ENCODE peak calls at places on chromosomes 13 and 19, in five cellular contexts. Q, B, S, J and R are unnamed samples.
A peak's percentile ranks its signal among the peaks of the same experiment; 100 is the strongest.

GRCh38 chr19:23762884-23763711 is 4.4 kb upstream of the ZNF681 start:
- DNase-seq in Q (peak; percentile 84), S (peak; percentile 56), J (peak; percentile 41), B (peak; percentile 86), R (peak; percentile 93)

GRCh38 chr13:42561752-42562467 is 12.0 kb upstream of the TNFSF11 start:
- DNase-seq in Q (no peak), J (no peak), S (no peak), B (peak; percentile 42), R (no peak)

GRCh38 chr13:19960673-19961015 is 2.1 kb downstream of the ZMYM2 start:
- DNase-seq in J (no peak), B (no peak), S (peak; percentile 20), Q (no peak), R (no peak)

GRCh38 chr19:39405930-39406655 is 554 bp upstream of the ZFP36 start:
- DNase-seq in Q (peak; percentile 78), S (peak; percentile 67), B (no peak), J (no peak), R (peak; percentile 83)

GRCh38 chr13:75550159-75550567 is 572 bp downstream of the UCHL3 start:
- DNase-seq in Q (no peak), J (no peak), B (peak; percentile 75), S (peak; percentile 91), R (peak; percentile 74)

GRCh38 chr13:92807343-92807742 is 419.3 kb upstream of the GPC6 start:
- DNase-seq in J (no peak), S (no peak), Q (no peak), B (no peak), R (no peak)

GRCh38 chr19:19528721-19529490 is at the start of gene YJEFN3:
- DNase-seq in J (no peak), S (peak; percentile 30), B (no peak), Q (no peak), R (peak; percentile 74)

GRCh38 chr13:57641071-57641470 is 9.5 kb downstream of the PCDH17 start:
- DNase-seq in S (no peak), J (no peak), Q (no peak), B (no peak), R (no peak)

GRCh38 chr19:42389899-42390298 is at the start of gene CNFN:
- DNase-seq in S (no peak), Q (no peak), B (no peak), J (no peak), R (no peak)

GRCh38 chr13:66886248-66886647 is 343.9 kb downstream of the PCDH9 start:
- DNase-seq in Q (no peak), B (no peak), S (no peak), J (no peak), R (no peak)

GRCh38 chr13:73702419-73703071 is 431.7 kb downstream of the KLF12 start:
- DNase-seq in B (peak; percentile 45), J (no peak), Q (peak; percentile 21), S (no peak), R (no peak)

GRCh38 chr19:29616541-29616940 is 10.5 kb downstream of the POP4 start:
- DNase-seq in S (no peak), Q (no peak), B (no peak), J (no peak), R (no peak)

GRCh38 chr13:32581177-32581786 is 5.0 kb upstream of the PDS5B start:
- DNase-seq in J (no peak), S (peak; percentile 67), B (peak; percentile 44), Q (no peak), R (no peak)

GRCh38 chr19:9834302-9834725 is 804 bp upstream of the PIN1 start:
- DNase-seq in B (no peak), J (no peak), S (no peak), Q (no peak), R (no peak)

GRCh38 chr19:21148681-21149080 is 6.8 kb downstream of the ZNF431 start:
- DNase-seq in Q (no peak), B (no peak), S (no peak), J (no peak), R (no peak)

GRCh38 chr19:21151460-21151859 is 9.6 kb downstream of the ZNF431 start:
- DNase-seq in Q (no peak), B (no peak), S (no peak), J (no peak), R (no peak)

GRCh38 chr19:21147540-21147939 is 5.7 kb downstream of the ZNF431 start:
- DNase-seq in J (no peak), S (peak; percentile 38), Q (no peak), B (no peak), R (no peak)

GRCh38 chr19:21149877-21150276 is 8.0 kb downstream of the ZNF431 start:
- DNase-seq in S (no peak), Q (no peak), J (no peak), B (no peak), R (no peak)
- H3K36me3 ChIP-seq in S (peaks cover 26% of the 10 kb centered on the region), Q (peaks cover 24% of the 10 kb centered on the region), J (peaks cover 37% of the 10 kb centered on the region), B (peaks cover 83% of the 10 kb centered on the region), R (no peaks in the 10 kb centered on the region)

GRCh38 chr19:44961821-44962220 is 6.6 kb downstream of the CLPTM1 start:
- DNase-seq in J (no peak), Q (no peak), B (no peak), S (no peak), R (no peak)
- H3K36me3 ChIP-seq in J (peaks cover 48% of the 10 kb centered on the region), Q (peaks cover 37% of the 10 kb centered on the region), B (peaks cover 14% of the 10 kb centered on the region), S (peaks cover 10% of the 10 kb centered on the region), R (no peaks in the 10 kb centered on the region)

GRCh38 chr19:35011737-35012682 is 11.9 kb downstream of the GRAMD1A start:
- DNase-seq in B (no peak), S (no peak), J (no peak), Q (no peak), R (no peak)

GRCh38 chr19:35008891-35009341 is 8.8 kb downstream of the GRAMD1A start:
- DNase-seq in B (no peak), S (no peak), Q (no peak), J (no peak), R (no peak)

GRCh38 chr19:35009424-35010415 is 9.6 kb downstream of the GRAMD1A start:
- DNase-seq in B (no peak), S (no peak), Q (no peak), J (no peak), R (no peak)

GRCh38 chr19:35013047-35013819 is 13.1 kb downstream of the GRAMD1A start:
- DNase-seq in Q (peak; percentile 73), B (peak; percentile 36), S (peak; percentile 65), J (no peak), R (peak; percentile 79)

DNA sequence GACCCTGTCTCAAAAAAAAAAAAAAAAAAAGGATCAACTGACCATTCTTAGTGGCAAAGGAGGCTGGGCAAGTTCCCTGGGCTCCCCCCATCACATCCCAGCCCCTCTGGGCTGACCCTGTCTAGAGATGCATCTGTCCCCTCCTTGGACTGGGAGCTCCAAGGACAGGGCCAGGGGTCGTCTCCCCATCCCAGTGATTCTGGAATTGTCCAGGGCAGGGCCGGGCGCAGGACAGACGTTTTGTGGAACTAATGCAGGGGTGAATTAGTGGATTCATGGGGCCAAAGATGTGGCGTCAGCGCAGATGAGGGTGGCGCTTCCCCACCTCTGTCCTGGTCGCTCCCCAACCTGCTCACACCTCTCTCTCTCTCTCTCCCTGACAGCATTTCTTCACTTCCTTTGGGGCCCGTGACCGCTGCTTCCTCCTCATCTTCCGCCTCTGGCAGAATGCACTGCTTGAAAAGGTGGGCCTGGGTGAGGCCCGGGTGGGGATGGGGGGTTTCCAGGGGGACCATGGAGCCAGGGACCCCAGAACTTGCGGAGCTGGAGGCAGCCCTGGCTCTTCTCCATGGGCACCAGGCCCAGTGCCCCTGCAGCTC is 11.1 kb downstream of the GRAMD1A start:
- DNase-seq in J (no peak), B (no peak), Q (no peak), S (no peak), R (no peak)
- H3K36me3 ChIP-seq in J (peaks cover 57% of the 10 kb centered on the region), B (no peaks in the 10 kb centered on the region), Q (peaks cover 43% of the 10 kb centered on the region), S (no peaks in the 10 kb centered on the region), R (no peaks in the 10 kb centered on the region)

DNA sequence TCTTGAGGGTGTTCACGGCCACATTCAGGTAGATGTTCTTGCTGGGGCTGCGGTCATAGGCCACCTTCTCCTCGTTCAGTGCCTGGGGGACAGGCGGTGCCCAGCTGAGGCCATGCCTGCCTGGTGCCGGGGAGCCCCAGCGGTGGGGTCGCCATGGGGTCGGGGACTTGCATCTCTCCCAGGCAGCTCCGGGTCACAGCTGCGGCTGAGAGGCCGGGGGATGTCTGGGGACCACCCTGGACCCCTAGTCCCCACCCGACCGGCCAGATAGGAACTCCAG is 7.8 kb upstream of the ATP8B3 start:
- DNase-seq in S (no peak), J (no peak), B (no peak), Q (no peak), R (no peak)
- H3K36me3 ChIP-seq in S (peaks cover 6% of the 10 kb centered on the region), J (peaks cover 94% of the 10 kb centered on the region), B (no peaks in the 10 kb centered on the region), Q (peaks cover 80% of the 10 kb centered on the region), R (no peaks in the 10 kb centered on the region)

GRCh38 chr13:35881360-35881759 is 249.8 kb downstream of the DCLK1 start:
- DNase-seq in S (peak; percentile 27), Q (no peak), B (no peak), J (no peak), R (no peak)

GRCh38 chr13:35872369-35872768 is 258.8 kb downstream of the DCLK1 start:
- DNase-seq in S (no peak), Q (no peak), B (no peak), J (no peak), R (no peak)

GRCh38 chr13:35879111-35879510 is 252.1 kb downstream of the DCLK1 start:
- DNase-seq in S (no peak), Q (no peak), J (no peak), B (no peak), R (no peak)

GRCh38 chr13:35874704-35875103 is 256.5 kb downstream of the DCLK1 start:
- DNase-seq in Q (no peak), B (no peak), S (no peak), J (no peak), R (no peak)

GRCh38 chr13:35876601-35877000 is 254.6 kb downstream of the DCLK1 start:
- DNase-seq in S (peak; percentile 24), J (no peak), B (no peak), Q (no peak), R (no peak)
- H3K36me3 ChIP-seq in S (no peaks in the 10 kb centered on the region), J (no peaks in the 10 kb centered on the region), B (no peaks in the 10 kb centered on the region), Q (no peaks in the 10 kb centered on the region), R (no peaks in the 10 kb centered on the region)

DNA sequence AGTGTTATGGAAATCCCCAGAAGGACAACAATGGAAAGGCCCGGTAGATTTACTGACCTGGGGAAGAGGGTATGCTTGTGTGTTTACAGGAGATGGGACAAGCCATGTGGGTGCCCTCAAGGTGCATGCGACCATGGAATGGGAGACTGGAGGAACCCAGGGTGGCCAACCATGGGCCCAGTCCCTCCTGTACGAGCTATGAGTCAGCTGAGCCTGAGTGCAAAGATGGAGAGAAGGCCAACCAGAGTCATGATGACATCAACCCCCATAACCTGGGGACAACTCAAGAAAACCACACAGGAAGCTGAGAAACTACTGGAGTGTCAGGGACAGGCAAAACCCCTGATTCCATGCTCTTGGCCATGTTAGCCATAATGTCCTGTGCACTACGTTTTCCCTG is 7.8 kb downstream of the ZNF350 start:
- DNase-seq in Q (no peak), J (no peak), B (no peak), S (no peak), R (no peak)
- H3K36me3 ChIP-seq in Q (peaks cover 44% of the 10 kb centered on the region), J (peaks cover 78% of the 10 kb centered on the region), B (peaks cover 97% of the 10 kb centered on the region), S (peaks cover 23% of the 10 kb centered on the region), R (no peaks in the 10 kb centered on the region)

DNA sequence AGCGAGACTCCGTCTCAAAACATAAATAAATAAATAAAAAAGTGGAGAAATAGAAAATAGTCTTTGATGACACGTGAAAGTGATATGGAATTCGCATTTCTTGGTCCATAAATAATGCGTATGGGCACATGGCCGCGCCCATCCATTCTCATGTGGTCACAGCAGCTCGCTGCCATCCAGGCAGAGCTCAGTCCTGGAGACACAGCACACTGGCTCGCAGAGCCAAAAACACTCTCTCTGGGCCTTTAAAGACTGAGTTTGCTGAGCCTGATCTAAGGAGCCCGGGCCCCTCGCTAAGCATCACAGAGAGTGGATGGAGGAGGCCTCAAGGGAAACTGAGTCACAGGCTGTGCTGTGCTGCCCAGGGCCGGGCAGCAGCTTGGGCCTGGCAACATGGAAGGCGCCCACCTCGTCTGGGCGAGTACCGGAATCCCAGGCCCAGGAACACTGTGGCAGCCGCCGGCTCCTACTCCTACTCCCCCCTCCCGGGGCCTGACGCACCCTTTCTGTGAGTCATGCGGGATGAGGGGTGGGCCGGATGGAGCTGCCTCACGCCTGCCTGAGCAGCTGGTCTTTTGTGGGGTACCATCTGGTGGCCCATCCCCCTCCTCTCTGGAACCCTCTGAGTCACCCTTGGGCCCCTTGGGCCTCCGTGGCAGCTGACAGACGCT is 28.9 kb upstream of the CACTIN start:
- DNase-seq in J (no peak), B (peak; percentile 76), Q (no peak), S (peak; percentile 94), R (no peak)
- H3K36me3 ChIP-seq in J (peaks cover 89% of the 10 kb centered on the region), B (no peaks in the 10 kb centered on the region), Q (peaks cover 51% of the 10 kb centered on the region), S (no peaks in the 10 kb centered on the region), R (no peaks in the 10 kb centered on the region)